ENCODE peak calls at places on chromosome 9, in five cellular contexts. X, K, S, O and M are unnamed samples.

GRCh38 chr9:100911273-100911672 is 117.3 kb upstream of the PLPPR1 start:
- DNase-seq in X (no peak), K (no peak), S (no peak), O (no peak), M (no peak)

GRCh38 chr9:96058218-96058617 is 182.7 kb downstream of the ERCC6L2 start:
- DNase-seq in X (no peak), K (no peak), S (no peak), O (no peak), M (no peak)

GRCh38 chr9:24257726-24258125 is 288.0 kb downstream of the IZUMO3 start:
- DNase-seq in X (peak; percentile 46), K (no peak), S (no peak), O (no peak), M (no peak)

GRCh38 chr9:130497139-130497538 is 52.4 kb downstream of the ASS1 start:
- DNase-seq in X (no peak), K (no peak), S (peak; percentile 59), O (no peak), M (no peak)

GRCh38 chr9:99019523-99020331 is 76.0 kb downstream of the COL15A1 start:
- DNase-seq in X (peak; percentile 85), K (peak; percentile 99), S (no peak), O (no peak), M (peak; percentile 88)

GRCh38 chr9:89734561-89734960 is 129.7 kb downstream of the GADD45G start:
- DNase-seq in X (no peak), K (no peak), S (no peak), O (no peak), M (no peak)

GRCh38 chr9:110802416-110803035 is 133.9 kb downstream of the MUSK start:
- DNase-seq in X (peak; percentile 21), K (peak; percentile 65), S (no peak), O (no peak), M (peak; percentile 88)

GRCh38 chr9:76717611-76718010 is 46.6 kb upstream of the PCA3 start:
- DNase-seq in X (no peak), K (peak; percentile 4), S (no peak), O (no peak), M (no peak)

GRCh38 chr9:101458955-101459631 is 23.5 kb upstream of the ALDOB start:
- DNase-seq in X (peak; percentile 71), K (peak; percentile 83), S (peak; percentile 75), O (no peak), M (peak; percentile 92)

GRCh38 chr9:91714020-91714721 is 235.9 kb downstream of the ROR2 start:
- DNase-seq in X (peak; percentile 44), K (peak; percentile 61), S (peak; percentile 75), O (peak; percentile 82), M (peak; percentile 36)

GRCh38 chr9:33082538-33083326 is 6.3 kb upstream of the SMU1 start:
- DNase-seq in X (no peak), K (no peak), S (no peak), O (no peak), M (no peak)

DNA sequence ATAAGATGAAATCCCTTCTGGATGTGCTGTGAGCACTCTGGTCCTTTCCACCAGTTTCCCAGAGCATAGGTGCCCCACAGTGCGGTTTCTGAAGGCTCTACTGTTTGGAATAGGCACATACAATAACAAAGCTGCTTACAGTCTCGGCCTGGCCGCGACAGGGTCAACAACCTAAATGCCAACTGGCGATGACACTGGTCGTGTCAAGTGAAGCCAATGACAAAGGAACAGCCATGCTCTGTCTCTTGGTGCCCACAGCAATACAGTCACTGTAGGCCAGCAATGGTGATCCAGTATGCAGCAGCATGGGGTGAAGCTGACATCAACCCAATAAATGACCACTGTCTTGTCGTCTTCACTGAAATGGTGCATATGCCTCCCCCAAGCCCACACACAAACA is 47.8 kb upstream of the EQTN start:
- DNase-seq in X (no peak), K (no peak), S (no peak), O (no peak), M (no peak)
- H3K36me3 ChIP-seq in X (no peaks in the 10 kb centered on the region), K (no peaks in the 10 kb centered on the region), S (peaks cover 6% of the 10 kb centered on the region), O (peaks cover 5% of the 10 kb centered on the region), M (no peaks in the 10 kb centered on the region)

DNA sequence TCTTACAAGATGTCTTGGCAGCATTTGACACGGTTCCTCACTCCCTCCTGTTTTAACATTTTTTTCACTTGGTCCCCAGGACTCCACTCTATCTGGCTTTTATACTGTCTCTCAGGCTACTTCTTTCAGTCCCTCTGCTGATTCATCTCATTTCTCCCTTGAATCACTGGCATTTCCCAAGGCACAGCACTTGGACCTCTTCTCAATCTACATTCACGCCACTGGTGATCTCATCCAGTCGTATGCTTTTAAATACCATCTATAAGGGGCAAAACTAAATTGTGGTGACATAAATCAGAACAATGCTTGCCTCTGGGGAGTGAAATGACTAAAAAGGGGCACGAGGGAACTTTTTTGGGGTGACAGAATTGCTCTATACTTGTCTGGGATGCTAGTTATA is 47.1 kb downstream of the MAPKAP1 start:
- DNase-seq in X (peak; percentile 1), K (peak; percentile 90), S (no peak), O (no peak), M (peak; percentile 78)
- H3K9ac ChIP-seq in X (no peak overlapping the region), K (no peak overlapping the region), S (no peak overlapping the region), O (no peak overlapping the region), M (no peak overlapping the region)

GRCh38 chr9:71876829-71877228 is 34.2 kb downstream of the ABHD17B start:
- DNase-seq in X (no peak), K (no peak), S (no peak), O (no peak), M (no peak)

GRCh38 chr9:71879644-71880174 is 31.3 kb downstream of the ABHD17B start:
- DNase-seq in X (no peak), K (no peak), S (no peak), O (no peak), M (no peak)

GRCh38 chr9:71884005-71884404 is 27.0 kb downstream of the ABHD17B start:
- DNase-seq in X (no peak), K (no peak), S (no peak), O (no peak), M (no peak)

GRCh38 chr9:71876106-71876505 is 34.9 kb downstream of the ABHD17B start:
- DNase-seq in X (no peak), K (no peak), S (no peak), O (no peak), M (no peak)

DNA sequence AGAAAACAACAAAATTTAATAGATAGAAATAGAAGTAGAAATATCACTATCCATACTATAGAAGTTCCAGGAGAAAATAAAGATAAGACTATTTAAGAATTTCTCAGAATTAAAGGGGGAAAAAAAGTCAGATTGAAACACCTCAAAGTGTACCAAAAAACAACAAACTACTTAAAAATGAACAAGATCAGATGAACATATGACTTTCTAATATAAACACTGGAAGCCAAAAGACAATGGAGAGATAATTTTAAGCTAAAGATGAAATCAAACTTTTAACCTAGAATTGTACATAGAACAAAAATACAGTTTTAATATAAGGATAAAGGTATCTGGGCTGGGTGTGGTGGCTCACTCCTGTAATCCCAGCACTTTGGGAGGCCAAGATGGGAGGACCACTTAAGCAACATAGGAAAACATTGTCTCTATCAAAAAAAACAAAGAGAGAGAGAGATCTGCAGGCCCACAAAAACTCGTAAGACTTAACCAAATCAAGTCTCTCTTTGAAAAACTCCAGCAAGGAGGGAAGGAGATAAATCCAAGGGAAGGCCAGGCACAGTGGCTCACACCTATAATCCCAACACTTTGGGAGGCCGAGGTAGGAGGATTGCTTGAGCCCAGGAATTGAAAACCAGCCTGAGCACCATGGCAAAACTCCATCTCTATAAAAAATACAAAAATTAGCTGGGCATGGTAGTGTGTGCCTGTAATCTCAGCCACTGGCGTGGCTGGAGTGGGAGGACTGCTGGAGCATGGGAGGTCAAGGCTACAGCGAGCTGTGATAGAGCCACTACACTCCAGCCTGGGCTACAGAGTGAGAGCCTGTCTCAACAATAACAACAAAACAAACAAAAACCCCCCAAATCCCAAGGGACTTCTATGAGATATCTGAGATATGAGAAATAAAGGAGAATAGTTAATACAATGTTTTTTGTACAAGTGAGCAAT is 32.4 kb downstream of the ABHD17B start:
- DNase-seq in X (no peak), K (no peak), S (no peak), O (no peak), M (no peak)
- H3K9me3 ChIP-seq in X (no peaks in the 10 kb centered on the region), K (peaks cover 5% of the 10 kb centered on the region), S (peaks cover 14% of the 10 kb centered on the region), O (no peaks in the 10 kb centered on the region), M (peaks cover 39% of the 10 kb centered on the region)

GRCh38 chr9:72362118-72362531 is 2.9 kb downstream of the ZFAND5 start:
- DNase-seq in X (peak; percentile 30), K (peak; percentile 53), S (no peak), O (no peak), M (peak; percentile 74)
- H3K36me3 ChIP-seq in X (peaks cover 52% of the 10 kb centered on the region), K (peaks cover 22% of the 10 kb centered on the region), S (peaks cover 24% of the 10 kb centered on the region), O (peaks cover 38% of the 10 kb centered on the region), M (peaks cover 46% of the 10 kb centered on the region)

GRCh38 chr9:21778300-21778699 is 24.1 kb upstream of the MTAP start:
- DNase-seq in X (peak; percentile 61), K (peak; percentile 69), S (no peak), O (no peak), M (peak; percentile 31)
- H3K9ac ChIP-seq in X (no peak overlapping the region), K (no peak overlapping the region), S (no peak overlapping the region), O (no peak overlapping the region), M (peak overlapping the region; percentile 25)

GRCh38 chr9:135765416-135765815 is 63.4 kb downstream of the KCNT1 start:
- DNase-seq in X (no peak), K (no peak), S (no peak), O (no peak), M (no peak)

GRCh38 chr9:135768516-135769218 is 66.7 kb downstream of the KCNT1 start:
- DNase-seq in X (no peak), K (no peak), S (no peak), O (no peak), M (no peak)

GRCh38 chr9:135763716-135764446 is 61.9 kb downstream of the KCNT1 start:
- DNase-seq in X (no peak), K (no peak), S (no peak), O (no peak), M (no peak)

GRCh38 chr9:135764731-135765130 is 62.7 kb downstream of the KCNT1 start:
- DNase-seq in X (no peak), K (no peak), S (no peak), O (no peak), M (no peak)

GRCh38 chr9:135766707-135767106 is 64.7 kb downstream of the KCNT1 start:
- DNase-seq in X (no peak), K (no peak), S (no peak), O (no peak), M (no peak)
- H3K9me3 ChIP-seq in X (no peaks in the 10 kb centered on the region), K (peaks cover 19% of the 10 kb centered on the region), S (no peaks in the 10 kb centered on the region), O (peaks cover 12% of the 10 kb centered on the region), M (peaks cover 11% of the 10 kb centered on the region)

GRCh38 chr9:133173056-133173455 is 9.3 kb upstream of the GBGT1 start:
- DNase-seq in X (no peak), K (no peak), S (no peak), O (no peak), M (no peak)
- H3K36me3 ChIP-seq in X (no peaks in the 10 kb centered on the region), K (no peaks in the 10 kb centered on the region), S (no peaks in the 10 kb centered on the region), O (no peaks in the 10 kb centered on the region), M (no peaks in the 10 kb centered on the region)

GRCh38 chr9:114386361-114386885 is 1.4 kb downstream of the AKNA start:
- DNase-seq in X (no peak), K (no peak), S (no peak), O (no peak), M (no peak)

GRCh38 chr9:114385412-114386181 is 2.2 kb downstream of the AKNA start:
- DNase-seq in X (peak; percentile 87), K (peak; percentile 95), S (no peak), O (no peak), M (peak; percentile 86)

GRCh38 chr9:114388764-114389375 is 1.1 kb upstream of the AKNA start:
- DNase-seq in X (no peak), K (no peak), S (no peak), O (no peak), M (no peak)

GRCh38 chr9:114387678-114388431 is at the start of gene AKNA:
- DNase-seq in X (no peak), K (peak; percentile 79), S (peak; percentile 85), O (peak; percentile 71), M (peak; percentile 84)

GRCh38 chr9:114386886-114387677 is 700 bp downstream of the AKNA start:
- DNase-seq in X (no peak), K (peak; percentile 17), S (no peak), O (no peak), M (peak; percentile 52)
- H3K9ac ChIP-seq in X (no peak overlapping the region), K (peak overlapping the region; percentile 83), S (no peak overlapping the region), O (no peak overlapping the region), M (peak overlapping the region; percentile 94)